ENCODE peak calls at places on chromosomes 11 and 22, in six cellular contexts. P is fibroblast of mammary gland, U is ACHN, V is H1, N is fibroblast of the conjunctiva, L is stomach. B is an unnamed sample.

GRCh38 chr11:68855205-68855978 is 13.7 kb upstream of the CPT1A start:
- DNase-seq in P (peak; percentile 22), U (no peak), V (peak; percentile 70), N (no peak), L (no peak), B (peak; percentile 58)

GRCh38 chr11:65551572-65552398 is 6.4 kb downstream of the LTBP3 start:
- DNase-seq in P (peak; percentile 40), U (peak; percentile 54), V (peak; percentile 92), N (no peak), L (peak; percentile 81), B (peak; percentile 79)

GRCh38 chr22:20569059-20570058 is 61.9 kb downstream of the MED15 start:
- DNase-seq in P (peak; percentile 98), U (peak; percentile 92), V (no peak), N (peak; percentile 89), L (peak; percentile 71), B (no peak)

GRCh38 chr11:17604201-17604912 is 57.3 kb downstream of the OTOG start:
- DNase-seq in P (no peak), U (no peak), V (no peak), N (no peak), L (peak; percentile 20), B (no peak)

GRCh38 chr11:102457865-102458264 is 5.3 kb upstream of the TMEM123 start:
- DNase-seq in P (no peak), U (no peak), V (no peak), N (no peak), L (no peak), B (no peak)

GRCh38 chr11:90650124-90650523 is 427.3 kb upstream of the CHORDC1 start:
- DNase-seq in P (no peak), U (no peak), V (no peak), N (no peak), L (no peak), B (no peak)

GRCh38 chr22:50112151-50113118 is 22.6 kb downstream of the MOV10L1 start:
- DNase-seq in P (peak; percentile 56), U (no peak), V (no peak), N (peak; percentile 26), L (no peak), B (no peak)

GRCh38 chr11:791658-792534 is 2.0 kb upstream of the CEND1 start:
- DNase-seq in P (no peak), U (no peak), V (no peak), N (no peak), L (no peak), B (no peak)

GRCh38 chr22:42646569-42647525 is 2.3 kb downstream of the CYB5R3 start:
- DNase-seq in P (no peak), U (no peak), V (no peak), N (no peak), L (peak; percentile 91), B (no peak)

GRCh38 chr11:64058494-64058893 is 22.8 kb downstream of the FLRT1 start:
- DNase-seq in P (no peak), U (no peak), V (no peak), N (no peak), L (no peak), B (no peak)

GRCh38 chr11:77287615-77288273 is 13.7 kb downstream of the GDPD4 start:
- DNase-seq in P (peak; percentile 97), U (peak; percentile 8), V (no peak), N (peak; percentile 87), L (no peak), B (no peak)

GRCh38 chr22:24289138-24289537 is 18.5 kb downstream of the SPECC1L start:
- DNase-seq in P (peak; percentile 89), U (peak; percentile 67), V (no peak), N (peak; percentile 33), L (no peak), B (no peak)

GRCh38 chr11:19365743-19366410 is 125.1 kb upstream of the E2F8 start:
- DNase-seq in P (peak; percentile 81), U (no peak), V (no peak), N (no peak), L (no peak), B (no peak)

GRCh38 chr22:37021710-37022482 is 2.4 kb downstream of the MPST start:
- DNase-seq in P (peak; percentile 52), U (peak; percentile 39), V (peak; percentile 75), N (no peak), L (peak; percentile 62), B (peak; percentile 86)

GRCh38 chr22:26322179-26322905 is 106.7 kb upstream of the ASPHD2 start:
- DNase-seq in P (peak; percentile 83), U (peak; percentile 87), V (no peak), N (peak; percentile 90), L (no peak), B (no peak)